ENCODE peak calls at places on chromosomes 6 and 20, in seven cellular contexts. X, M, F, U, C, B and J are unnamed samples.
A peak's percentile ranks its signal among the peaks of the same experiment; 100 is the strongest.

GRCh38 chr6:159790947-159791598 is 806 bp downstream of the MRPL18 start:
- DNase-seq in C (peak; percentile 26), M (no peak), U (no peak), F (no peak), X (no peak), B (no peak), J (no peak)

GRCh38 chr6:73586416-73586974 is 65.7 kb upstream of the EEF1A1 start:
- DNase-seq in M (no peak), X (peak; percentile 43), U (no peak), C (no peak), B (no peak), F (no peak), J (no peak)

GRCh38 chr20:38649275-38649891 is 47.8 kb downstream of the ARHGAP40 start:
- DNase-seq in M (peak; percentile 46), X (no peak), U (no peak), B (peak; percentile 72), C (no peak), F (no peak), J (no peak)

GRCh38 chr20:2093200-2093781 is 8.3 kb upstream of the STK35 start:
- DNase-seq in F (no peak), B (peak; percentile 36), C (peak; percentile 43), M (peak; percentile 60), U (no peak), X (no peak), J (no peak)

GRCh38 chr20:39853664-39854063 is 835.4 kb downstream of the MAFB start:
- DNase-seq in C (no peak), X (no peak), F (peak; percentile 5), B (no peak), M (no peak), U (no peak), J (no peak)

GRCh38 chr20:49501917-49502316 is 19.4 kb upstream of the KCNB1 start:
- DNase-seq in X (no peak), B (no peak), C (no peak), U (no peak), F (no peak), M (peak; percentile 60), J (no peak)

GRCh38 chr6:127879685-127880084 is 21.2 kb downstream of the THEMIS start:
- DNase-seq in X (no peak), C (no peak), U (no peak), B (no peak), F (peak; percentile 63), M (no peak), J (no peak)

GRCh38 chr6:9025223-9025622 is 589.9 kb upstream of the SLC35B3 start:
- DNase-seq in C (no peak), B (no peak), F (no peak), X (no peak), U (no peak), M (no peak), J (no peak)

GRCh38 chr20:63448050-63448449 is 24.4 kb downstream of the KCNQ2 start:
- DNase-seq in B (no peak), U (no peak), F (no peak), M (no peak), X (no peak), C (no peak), J (no peak)

GRCh38 chr6:28775052-28775376 is 148.8 kb downstream of the TRIM27 start:
- DNase-seq in X (no peak), F (no peak), M (no peak), U (peak; percentile 37), C (no peak), B (no peak), J (no peak)

GRCh38 chr6:39188577-39188976 is 40.7 kb downstream of the KCNK5 start:
- DNase-seq in B (no peak), U (no peak), M (no peak), X (no peak), F (no peak), C (no peak), J (no peak)

GRCh38 chr6:10460096-10460495 is 45.2 kb upstream of the TFAP2A start:
- DNase-seq in F (no peak), X (no peak), M (no peak), C (no peak), B (no peak), U (no peak), J (no peak)

GRCh38 chr6:83824388-83824801 is 28.8 kb upstream of the RIPPLY2 start:
- DNase-seq in M (peak; percentile 11), X (no peak), U (no peak), F (no peak), B (no peak), C (peak; percentile 30), J (no peak)

GRCh38 chr6:83827050-83827449 is 26.1 kb upstream of the RIPPLY2 start:
- DNase-seq in M (no peak), X (no peak), U (no peak), C (no peak), F (no peak), B (no peak), J (no peak)

GRCh38 chr6:83822629-83823169 is 30.5 kb upstream of the RIPPLY2 start:
- DNase-seq in X (no peak), B (no peak), M (no peak), C (no peak), U (no peak), F (no peak), J (no peak)

DNA sequence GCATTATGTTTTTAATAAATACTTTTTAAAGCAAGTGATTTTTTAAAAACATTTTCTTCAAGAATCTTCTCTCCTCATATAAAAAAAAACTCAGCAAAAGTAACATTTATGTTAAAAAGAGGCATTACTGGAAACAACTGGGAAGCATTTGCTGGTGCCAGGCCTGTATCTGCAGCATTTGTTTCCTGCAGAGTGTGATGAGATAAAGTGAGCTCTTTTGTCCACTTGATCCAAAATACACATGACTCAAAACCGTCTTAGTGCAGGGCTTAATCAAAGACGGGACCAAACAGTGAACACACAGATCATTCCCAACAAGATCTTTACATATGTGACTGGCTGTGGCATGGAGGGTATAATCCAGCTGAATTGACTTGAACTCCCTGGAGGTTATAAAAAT is 28.3 kb upstream of the RIPPLY2 start:
- DNase-seq in C (no peak), B (no peak), X (no peak), U (no peak), M (no peak), F (no peak), J (no peak)
- TF ChIP-seq CTCF in C (no peak), B (no peak), X (no peak), U (no peak), M (no peak), F (no peak), J (no peak)

GRCh38 chr6:104414723-104415122 is 445.0 kb downstream of the HACE1 start:
- DNase-seq in X (no peak), B (no peak), F (no peak), C (no peak), M (no peak), U (no peak), J (no peak)

GRCh38 chr6:104411302-104411701 is 448.4 kb downstream of the HACE1 start:
- DNase-seq in B (no peak), F (no peak), U (no peak), X (no peak), M (no peak), C (no peak), J (no peak)

GRCh38 chr6:104418125-104418524 is 441.6 kb downstream of the HACE1 start:
- DNase-seq in U (no peak), F (no peak), M (no peak), X (no peak), B (no peak), C (no peak), J (no peak)

GRCh38 chr6:104409913-104410312 is 449.8 kb downstream of the HACE1 start:
- DNase-seq in U (no peak), M (no peak), B (no peak), C (no peak), F (no peak), X (no peak), J (no peak)

DNA sequence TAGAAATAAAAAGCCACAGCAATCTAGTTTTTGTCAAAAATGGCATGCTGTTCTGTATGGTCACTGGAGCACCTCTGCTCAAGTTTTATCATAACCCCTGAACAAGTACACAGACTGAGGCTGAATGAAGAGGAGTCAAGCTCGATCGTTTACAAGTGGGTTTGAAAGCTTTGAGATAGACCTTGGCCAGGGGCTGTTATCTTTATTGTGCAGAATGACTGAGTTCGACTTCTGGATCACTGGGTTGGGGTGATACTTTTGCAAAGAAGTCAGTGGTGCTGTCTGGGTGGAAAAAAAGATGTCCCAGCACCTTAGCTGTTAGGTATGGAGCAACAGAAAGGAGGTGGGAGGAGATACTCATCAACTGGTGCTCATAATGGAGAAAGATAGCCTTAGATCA is 446.0 kb downstream of the HACE1 start:
- DNase-seq in X (no peak), C (no peak), F (no peak), B (no peak), U (no peak), M (no peak), J (no peak)
- TF ChIP-seq EP300 in X (no peak), C (no peak), F (no peak), B (no peak), U (no peak), M (no peak), J (no peak)

GRCh38 chr6:117531758-117532276 is 49.3 kb downstream of the DCBLD1 start:
- DNase-seq in F (no peak), X (no peak), B (no peak), C (no peak), U (no peak), M (no peak), J (no peak)

GRCh38 chr6:117533775-117534174 is 51.3 kb downstream of the DCBLD1 start:
- DNase-seq in C (no peak), B (no peak), U (no peak), X (no peak), F (no peak), M (no peak), J (no peak)

GRCh38 chr6:117534974-117535373 is 52.5 kb downstream of the DCBLD1 start:
- DNase-seq in C (no peak), F (no peak), X (no peak), M (no peak), U (no peak), B (no peak), J (no peak)

GRCh38 chr6:117530467-117531242 is 48.2 kb downstream of the DCBLD1 start:
- DNase-seq in M (no peak), B (no peak), X (no peak), U (no peak), C (no peak), F (no peak), J (no peak)

GRCh38 chr6:117531346-117531745 is 48.9 kb downstream of the DCBLD1 start:
- DNase-seq in B (no peak), M (no peak), U (no peak), C (no peak), X (no peak), F (no peak), J (no peak)
- H3K27ac ChIP-seq in B (peak overlapping the region; percentile 69), M (peak overlapping the region; percentile 9), U (no peak overlapping the region), C (peak overlapping the region; percentile 29), X (no peak overlapping the region), F (no peak overlapping the region), J (no peak overlapping the region)

GRCh38 chr20:41135888-41136243 is 1.5 kb upstream of the PLCG1 start:
- DNase-seq in X (no peak), F (no peak), C (no peak), U (no peak), B (no peak), M (no peak), J (no peak)

GRCh38 chr20:41133709-41134361 is 3.5 kb upstream of the PLCG1 start:
- DNase-seq in B (no peak), M (no peak), C (no peak), X (no peak), F (no peak), U (no peak), J (no peak)

GRCh38 chr20:41136336-41136694 is 1.0 kb upstream of the PLCG1 start:
- DNase-seq in X (no peak), B (peak; percentile 32), C (no peak), U (no peak), M (no peak), F (no peak), J (no peak)

GRCh38 chr20:41134362-41135186 is 2.8 kb upstream of the PLCG1 start:
- DNase-seq in F (no peak), X (no peak), U (no peak), B (no peak), M (no peak), C (no peak), J (no peak)

GRCh38 chr20:41135187-41135887 is 2.0 kb upstream of the PLCG1 start:
- DNase-seq in C (peak; percentile 61), U (no peak), X (no peak), B (peak; percentile 59), F (peak; percentile 53), M (peak; percentile 44), J (no peak)
- TF ChIP-seq CTCF in C (peak; percentile 63), U (peak; percentile 61), X (peak; percentile 61), B (peak; percentile 68), F (peak; percentile 78), M (peak; percentile 76), J (peak; percentile 15)